ENCODE peak calls at places on chromosomes 13 and 19, in ten cellular contexts. One of them, this sample, is unnamed.
A peak's percentile ranks its signal among the peaks of the same experiment; 100 is the strongest.

GRCh38 chr19:23118400-23118799 is 1.6 kb downstream of the ZNF730 start:
- DNase-seq in fibroblast of the aortic adventitia: no peak
- DNase-seq in CD8-positive, alpha-beta T cell: no peak
- DNase-seq in right atrium auricular region: no peak
- DNase-seq in lung: no peak
- DNase-seq in kidney epithelial cell: no peak
- DNase-seq in GM23248: no peak
- DNase-seq in AG10803: no peak
- DNase-seq in neuronal stem cell: no peak
- DNase-seq in stomach: no peak
- DNase-seq in this sample: no peak

GRCh38 chr13:32164622-32165268 is 133.2 kb downstream of the FRY start:
- DNase-seq in GM23248: peak; percentile 76
- DNase-seq in stomach: no peak
- DNase-seq in right atrium auricular region: no peak
- DNase-seq in AG10803: peak; percentile 58
- DNase-seq in lung: peak; percentile 36
- DNase-seq in kidney epithelial cell: no peak
- DNase-seq in fibroblast of the aortic adventitia: peak; percentile 77
- DNase-seq in CD8-positive, alpha-beta T cell: no peak
- DNase-seq in neuronal stem cell: peak; percentile 33
- DNase-seq in this sample: peak; percentile 50

GRCh38 chr19:50607874-50608785 is 31.6 kb downstream of the SYT3 start:
- DNase-seq in neuronal stem cell: peak; percentile 94
- DNase-seq in AG10803: peak; percentile 48
- DNase-seq in fibroblast of the aortic adventitia: peak; percentile 33
- DNase-seq in lung: peak; percentile 82
- DNase-seq in right atrium auricular region: peak; percentile 69
- DNase-seq in CD8-positive, alpha-beta T cell: peak; percentile 32
- DNase-seq in kidney epithelial cell: peak; percentile 45
- DNase-seq in stomach: peak; percentile 42
- DNase-seq in GM23248: peak; percentile 73
- DNase-seq in this sample: peak; percentile 75

GRCh38 chr19:33273881-33274662 is 28.3 kb downstream of the CEBPA start:
- DNase-seq in right atrium auricular region: no peak
- DNase-seq in CD8-positive, alpha-beta T cell: no peak
- DNase-seq in lung: peak; percentile 76
- DNase-seq in neuronal stem cell: no peak
- DNase-seq in AG10803: peak; percentile 94
- DNase-seq in kidney epithelial cell: peak; percentile 51
- DNase-seq in fibroblast of the aortic adventitia: peak; percentile 94
- DNase-seq in GM23248: peak; percentile 94
- DNase-seq in stomach: peak; percentile 73
- DNase-seq in this sample: peak; percentile 27

GRCh38 chr19:10760268-10760944 is 42.5 kb downstream of the DNM2 start:
- DNase-seq in stomach: no peak
- DNase-seq in CD8-positive, alpha-beta T cell: no peak
- DNase-seq in kidney epithelial cell: peak; percentile 67
- DNase-seq in AG10803: no peak
- DNase-seq in lung: no peak
- DNase-seq in right atrium auricular region: no peak
- DNase-seq in fibroblast of the aortic adventitia: no peak
- DNase-seq in neuronal stem cell: no peak
- DNase-seq in GM23248: peak; percentile 34
- DNase-seq in this sample: peak; percentile 78

GRCh38 chr13:77313923-77314322 is 13.0 kb downstream of the MYCBP2 start:
- DNase-seq in stomach: no peak
- DNase-seq in lung: no peak
- DNase-seq in kidney epithelial cell: no peak
- DNase-seq in right atrium auricular region: no peak
- DNase-seq in CD8-positive, alpha-beta T cell: no peak
- DNase-seq in GM23248: no peak
- DNase-seq in neuronal stem cell: no peak
- DNase-seq in AG10803: no peak
- DNase-seq in fibroblast of the aortic adventitia: no peak
- DNase-seq in this sample: no peak

GRCh38 chr19:40800339-40800996 is 1.5 kb downstream of the EGLN2 start:
- DNase-seq in fibroblast of the aortic adventitia: no peak
- DNase-seq in GM23248: no peak
- DNase-seq in AG10803: no peak
- DNase-seq in kidney epithelial cell: no peak
- DNase-seq in CD8-positive, alpha-beta T cell: no peak
- DNase-seq in right atrium auricular region: no peak
- DNase-seq in neuronal stem cell: no peak
- DNase-seq in stomach: no peak
- DNase-seq in lung: peak; percentile 29
- DNase-seq in this sample: no peak

GRCh38 chr19:45075215-45076028 is 856 bp downstream of the ZNF296 start:
- DNase-seq in neuronal stem cell: no peak
- DNase-seq in right atrium auricular region: peak; percentile 80
- DNase-seq in lung: peak; percentile 92
- DNase-seq in kidney epithelial cell: no peak
- DNase-seq in CD8-positive, alpha-beta T cell: no peak
- DNase-seq in stomach: peak; percentile 88
- DNase-seq in AG10803: peak; percentile 33
- DNase-seq in fibroblast of the aortic adventitia: peak; percentile 30
- DNase-seq in GM23248: peak; percentile 26
- DNase-seq in this sample: peak; percentile 95

GRCh38 chr13:109547942-109548860 is 238.2 kb downstream of the IRS2 start:
- DNase-seq in lung: no peak
- DNase-seq in neuronal stem cell: no peak
- DNase-seq in fibroblast of the aortic adventitia: no peak
- DNase-seq in AG10803: no peak
- DNase-seq in GM23248: no peak
- DNase-seq in CD8-positive, alpha-beta T cell: no peak
- DNase-seq in right atrium auricular region: no peak
- DNase-seq in kidney epithelial cell: no peak
- DNase-seq in stomach: no peak
- DNase-seq in this sample: peak; percentile 40

GRCh38 chr13:45538382-45538781 is 73.6 kb downstream of the COG3 start:
- DNase-seq in fibroblast of the aortic adventitia: no peak
- DNase-seq in CD8-positive, alpha-beta T cell: no peak
- DNase-seq in right atrium auricular region: no peak
- DNase-seq in kidney epithelial cell: no peak
- DNase-seq in lung: no peak
- DNase-seq in GM23248: no peak
- DNase-seq in AG10803: no peak
- DNase-seq in neuronal stem cell: no peak
- DNase-seq in stomach: no peak
- DNase-seq in this sample: no peak

GRCh38 chr19:12965017-12965811 is 4.2 kb upstream of the DAND5 start:
- DNase-seq in lung: peak; percentile 83
- DNase-seq in fibroblast of the aortic adventitia: peak; percentile 65
- DNase-seq in stomach: peak; percentile 88
- DNase-seq in kidney epithelial cell: no peak
- DNase-seq in neuronal stem cell: peak; percentile 72
- DNase-seq in GM23248: peak; percentile 80
- DNase-seq in right atrium auricular region: peak; percentile 77
- DNase-seq in AG10803: peak; percentile 59
- DNase-seq in CD8-positive, alpha-beta T cell: peak; percentile 63
- DNase-seq in this sample: peak; percentile 83

GRCh38 chr19:12970070-12970820 is 869 bp downstream of the DAND5 start:
- DNase-seq in kidney epithelial cell: no peak
- DNase-seq in CD8-positive, alpha-beta T cell: no peak
- DNase-seq in right atrium auricular region: no peak
- DNase-seq in AG10803: no peak
- DNase-seq in fibroblast of the aortic adventitia: no peak
- DNase-seq in neuronal stem cell: no peak
- DNase-seq in stomach: no peak
- DNase-seq in GM23248: no peak
- DNase-seq in lung: no peak
- DNase-seq in this sample: no peak

GRCh38 chr19:12967907-12968306 is 1.5 kb upstream of the DAND5 start:
- DNase-seq in neuronal stem cell: no peak
- DNase-seq in right atrium auricular region: no peak
- DNase-seq in stomach: no peak
- DNase-seq in GM23248: peak; percentile 76
- DNase-seq in lung: no peak
- DNase-seq in CD8-positive, alpha-beta T cell: no peak
- DNase-seq in fibroblast of the aortic adventitia: no peak
- DNase-seq in AG10803: no peak
- DNase-seq in kidney epithelial cell: no peak
- DNase-seq in this sample: no peak

GRCh38 chr19:12969292-12969988 is at the start of gene DAND5:
- DNase-seq in AG10803: no peak
- DNase-seq in CD8-positive, alpha-beta T cell: no peak
- DNase-seq in GM23248: no peak
- DNase-seq in neuronal stem cell: no peak
- DNase-seq in right atrium auricular region: no peak
- DNase-seq in fibroblast of the aortic adventitia: no peak
- DNase-seq in kidney epithelial cell: no peak
- DNase-seq in stomach: peak; percentile 65
- DNase-seq in lung: no peak
- DNase-seq in this sample: no peak

DNA sequence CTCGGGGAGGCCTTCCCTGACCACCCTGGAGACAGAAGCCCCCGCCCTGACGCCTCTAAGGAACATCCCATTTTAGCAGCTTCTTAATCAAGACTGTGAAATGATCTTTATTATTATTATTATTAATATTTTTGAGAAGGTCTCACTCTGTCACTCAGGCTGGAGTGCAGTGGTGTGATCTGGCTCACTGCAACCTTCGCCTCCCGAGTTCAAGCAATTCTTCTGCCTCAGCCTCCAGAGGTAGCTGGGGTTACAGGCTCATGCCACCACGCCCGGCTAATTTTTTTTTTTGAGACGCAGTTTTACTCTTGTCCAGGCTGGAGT is 3.6 kb upstream of the DAND5 start:
- DNase-seq in neuronal stem cell: no peak
- DNase-seq in stomach: no peak
- DNase-seq in lung: no peak
- DNase-seq in kidney epithelial cell: no peak
- DNase-seq in right atrium auricular region: no peak
- DNase-seq in fibroblast of the aortic adventitia: no peak
- DNase-seq in GM23248: no peak
- DNase-seq in CD8-positive, alpha-beta T cell: no peak
- DNase-seq in AG10803: no peak
- DNase-seq in this sample: no peak
- H3K4me3 ChIP-seq in neuronal stem cell: peak overlapping the region; percentile 17
- H3K4me3 ChIP-seq in stomach: peak overlapping the region; percentile 43
- H3K4me3 ChIP-seq in lung: no peak overlapping the region
- H3K4me3 ChIP-seq in kidney epithelial cell: no peak overlapping the region
- H3K4me3 ChIP-seq in right atrium auricular region: peak overlapping the region; percentile 60
- H3K4me3 ChIP-seq in fibroblast of the aortic adventitia: no peak overlapping the region
- H3K4me3 ChIP-seq in GM23248: peak overlapping the region; percentile 81
- H3K4me3 ChIP-seq in CD8-positive, alpha-beta T cell: no peak overlapping the region
- H3K4me3 ChIP-seq in AG10803: no peak overlapping the region
- H3K4me3 ChIP-seq in this sample: no peak overlapping the region

GRCh38 chr19:9407827-9408226 is 27.5 kb downstream of the ZNF266 start:
- DNase-seq in kidney epithelial cell: no peak
- DNase-seq in GM23248: no peak
- DNase-seq in CD8-positive, alpha-beta T cell: no peak
- DNase-seq in fibroblast of the aortic adventitia: no peak
- DNase-seq in AG10803: no peak
- DNase-seq in neuronal stem cell: no peak
- DNase-seq in stomach: no peak
- DNase-seq in lung: no peak
- DNase-seq in right atrium auricular region: no peak
- DNase-seq in this sample: no peak

DNA sequence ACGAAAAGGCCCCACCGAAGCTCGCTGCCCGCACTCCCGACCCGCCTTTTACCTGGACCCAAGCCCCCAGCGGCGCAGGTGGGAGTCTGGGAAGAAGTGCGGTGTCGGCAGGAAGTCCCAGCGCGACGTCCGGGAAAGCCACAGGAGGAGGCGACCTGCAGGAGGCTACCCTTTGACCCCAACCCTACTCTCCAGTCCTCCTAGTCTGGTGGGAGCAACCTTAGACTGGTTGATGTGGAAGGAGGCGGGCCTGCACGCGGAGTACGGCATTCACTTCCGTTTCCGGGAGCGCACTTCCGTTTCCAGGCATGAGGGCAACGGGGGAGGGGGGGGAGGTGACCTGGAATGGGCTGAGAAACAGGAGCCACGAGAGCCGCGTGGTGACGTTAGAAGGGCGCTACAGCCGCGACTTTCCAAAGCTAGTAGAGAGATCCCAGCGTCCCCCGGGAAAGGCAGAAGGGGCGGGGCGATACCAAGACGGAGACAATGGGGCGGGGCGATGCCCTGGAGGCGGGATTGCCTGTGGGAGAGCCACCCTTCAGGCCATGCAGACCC is 28.5 kb downstream of the ZNF266 start:
- DNase-seq in lung: peak; percentile 56
- DNase-seq in GM23248: peak; percentile 95
- DNase-seq in CD8-positive, alpha-beta T cell: no peak
- DNase-seq in fibroblast of the aortic adventitia: peak; percentile 86
- DNase-seq in neuronal stem cell: no peak
- DNase-seq in AG10803: peak; percentile 84
- DNase-seq in right atrium auricular region: peak; percentile 62
- DNase-seq in stomach: peak; percentile 32
- DNase-seq in kidney epithelial cell: peak; percentile 35
- DNase-seq in this sample: peak; percentile 52
- H3K4me3 ChIP-seq in lung: peak overlapping the region; percentile 65
- H3K4me3 ChIP-seq in GM23248: peak overlapping the region; percentile 83
- H3K4me3 ChIP-seq in CD8-positive, alpha-beta T cell: peak overlapping the region; percentile 76
- H3K4me3 ChIP-seq in fibroblast of the aortic adventitia: peak overlapping the region; percentile 90
- H3K4me3 ChIP-seq in neuronal stem cell: peak overlapping the region; percentile 55
- H3K4me3 ChIP-seq in AG10803: peak overlapping the region; percentile 87
- H3K4me3 ChIP-seq in right atrium auricular region: peak overlapping the region; percentile 61
- H3K4me3 ChIP-seq in stomach: peak overlapping the region; percentile 48
- H3K4me3 ChIP-seq in kidney epithelial cell: peak overlapping the region; percentile 72
- H3K4me3 ChIP-seq in this sample: peak overlapping the region; percentile 4

DNA sequence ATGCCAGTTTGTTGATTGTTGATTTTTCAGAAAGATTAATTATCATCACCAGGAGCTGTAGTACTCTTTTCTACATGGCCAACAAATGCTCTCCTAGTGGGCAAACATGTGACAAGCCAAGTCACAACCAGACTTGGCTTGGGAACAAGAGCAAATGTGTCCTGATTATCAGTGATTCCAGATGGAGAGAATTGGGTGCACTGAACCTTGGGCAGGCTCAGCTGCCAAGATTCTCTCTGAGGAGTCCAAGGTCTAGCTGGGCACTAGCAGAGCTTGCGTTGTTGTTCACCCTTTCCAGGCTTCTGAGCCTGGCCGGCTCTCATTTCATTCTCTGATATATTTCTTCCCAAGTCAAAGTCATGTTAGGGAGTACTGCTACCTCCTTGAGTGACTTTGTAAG is 27.2 kb upstream of the GPI start:
- DNase-seq in lung: no peak
- DNase-seq in kidney epithelial cell: no peak
- DNase-seq in neuronal stem cell: no peak
- DNase-seq in fibroblast of the aortic adventitia: no peak
- DNase-seq in GM23248: no peak
- DNase-seq in stomach: no peak
- DNase-seq in AG10803: peak; percentile 27
- DNase-seq in CD8-positive, alpha-beta T cell: no peak
- DNase-seq in right atrium auricular region: no peak
- DNase-seq in this sample: no peak
- H3K4me3 ChIP-seq in lung: no peak overlapping the region
- H3K4me3 ChIP-seq in kidney epithelial cell: no peak overlapping the region
- H3K4me3 ChIP-seq in neuronal stem cell: no peak overlapping the region
- H3K4me3 ChIP-seq in fibroblast of the aortic adventitia: no peak overlapping the region
- H3K4me3 ChIP-seq in GM23248: no peak overlapping the region
- H3K4me3 ChIP-seq in stomach: no peak overlapping the region
- H3K4me3 ChIP-seq in AG10803: no peak overlapping the region
- H3K4me3 ChIP-seq in CD8-positive, alpha-beta T cell: no peak overlapping the region
- H3K4me3 ChIP-seq in right atrium auricular region: no peak overlapping the region
- H3K4me3 ChIP-seq in this sample: no peak overlapping the region

DNA sequence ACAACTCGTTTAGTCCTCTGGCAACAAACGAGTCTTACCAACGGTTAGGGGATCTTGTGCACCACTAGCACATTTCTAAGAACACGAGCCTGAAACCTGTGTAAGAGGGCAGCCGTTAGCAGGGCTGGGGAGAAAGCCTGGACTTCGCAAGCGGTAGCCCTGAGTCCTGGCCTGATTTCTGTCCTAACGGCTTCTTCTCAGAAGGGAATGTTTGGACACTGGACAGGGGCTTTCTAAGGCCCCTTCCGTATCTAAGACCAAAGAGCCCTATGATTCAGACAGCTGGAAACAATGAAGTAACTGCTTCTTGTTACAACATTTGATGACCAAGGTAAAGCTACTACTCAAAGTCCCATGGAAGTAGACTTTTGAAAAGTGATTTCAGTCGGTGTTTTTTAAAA is 2.2 kb downstream of the ANKRD10 start:
- DNase-seq in GM23248: peak; percentile 78
- DNase-seq in fibroblast of the aortic adventitia: peak; percentile 88
- DNase-seq in right atrium auricular region: no peak
- DNase-seq in neuronal stem cell: no peak
- DNase-seq in stomach: no peak
- DNase-seq in lung: no peak
- DNase-seq in CD8-positive, alpha-beta T cell: no peak
- DNase-seq in AG10803: peak; percentile 60
- DNase-seq in kidney epithelial cell: no peak
- DNase-seq in this sample: peak; percentile 31
- H3K4me3 ChIP-seq in GM23248: peak overlapping the region; percentile 87
- H3K4me3 ChIP-seq in fibroblast of the aortic adventitia: peak overlapping the region; percentile 99
- H3K4me3 ChIP-seq in right atrium auricular region: peak overlapping the region; percentile 96
- H3K4me3 ChIP-seq in neuronal stem cell: peak overlapping the region; percentile 55
- H3K4me3 ChIP-seq in stomach: peak overlapping the region; percentile 90
- H3K4me3 ChIP-seq in lung: no peak overlapping the region
- H3K4me3 ChIP-seq in CD8-positive, alpha-beta T cell: no peak overlapping the region
- H3K4me3 ChIP-seq in AG10803: peak overlapping the region; percentile 97
- H3K4me3 ChIP-seq in kidney epithelial cell: peak overlapping the region; percentile 100
- H3K4me3 ChIP-seq in this sample: peak overlapping the region; percentile 99